ENCODE peak calls at places on chromosomes 13 and 19, in nine cellular contexts. S, Z, K, X, Q, L, R, T and J are unnamed samples.
A peak's percentile ranks its signal among the peaks of the same experiment; 100 is the strongest.

GRCh38 chr19:51572908-51573307 is 1.8 kb downstream of the ZNF175 start:
- DNase-seq in K (no peak), S (peak; percentile 92), X (no peak), L (no peak), R (no peak), Q (no peak), T (peak; percentile 96), Z (no peak), J (peak; percentile 81)

GRCh38 chr19:1968279-1969175 is 27.6 kb downstream of the CSNK1G2 start:
- DNase-seq in T (no peak), S (no peak), Q (no peak), L (no peak), R (no peak), K (no peak), Z (no peak), X (no peak), J (no peak)

GRCh38 chr13:66560189-66560588 is 669.9 kb downstream of the PCDH9 start:
- DNase-seq in L (no peak), T (no peak), K (no peak), R (no peak), Z (peak; percentile 53), S (no peak), Q (no peak), X (no peak), J (no peak)

GRCh38 chr13:79483302-79483701 is 2.3 kb downstream of the NDFIP2 start:
- DNase-seq in R (no peak), S (peak; percentile 10), X (no peak), T (peak; percentile 61), K (no peak), Z (no peak), L (no peak), Q (no peak), J (no peak)

GRCh38 chr19:10499550-10500246 is 3.5 kb downstream of the KEAP1 start:
- DNase-seq in S (no peak), L (no peak), T (no peak), X (no peak), K (no peak), Z (no peak), R (no peak), Q (no peak), J (no peak)

GRCh38 chr19:30117636-30118145 is 175.7 kb downstream of the URI1 start:
- DNase-seq in R (no peak), X (no peak), S (no peak), L (peak; percentile 56), Z (no peak), K (no peak), T (no peak), Q (no peak), J (no peak)

GRCh38 chr13:66313408-66313807 is 916.7 kb downstream of the PCDH9 start:
- DNase-seq in T (no peak), L (no peak), Z (no peak), X (no peak), K (no peak), S (no peak), Q (no peak), R (no peak), J (no peak)

GRCh38 chr13:107969551-107969950 is 245.8 kb downstream of the LIG4 start:
- DNase-seq in Q (no peak), R (no peak), K (no peak), S (no peak), L (no peak), T (no peak), X (no peak), Z (no peak), J (no peak)

GRCh38 chr19:38042132-38042531 is 135.1 kb downstream of the SIPA1L3 start:
- DNase-seq in Z (no peak), S (no peak), L (no peak), R (no peak), T (no peak), X (no peak), Q (no peak), K (no peak), J (no peak)

GRCh38 chr13:97261254-97262015 is 39.3 kb downstream of the MBNL2 start:
- DNase-seq in S (no peak), Z (no peak), R (no peak), X (peak; percentile 75), Q (peak; percentile 39), T (no peak), K (no peak), L (no peak), J (no peak)

GRCh38 chr13:39895254-39895653 is 239.8 kb downstream of the COG6 start:
- DNase-seq in Q (no peak), X (no peak), T (no peak), K (no peak), L (no peak), R (no peak), S (no peak), Z (no peak), J (no peak)

GRCh38 chr19:30350995-30351394 is 21.2 kb upstream of the ZNF536 start:
- DNase-seq in S (no peak), T (no peak), K (no peak), L (no peak), Q (no peak), Z (no peak), R (peak; percentile 37), X (no peak), J (no peak)

GRCh38 chr19:7738023-7738422 is 6.1 kb upstream of the CLEC4G start:
- DNase-seq in X (no peak), K (no peak), S (no peak), R (no peak), T (no peak), Z (no peak), Q (no peak), L (no peak), J (no peak)

GRCh38 chr13:113914333-113915011 is 50.6 kb upstream of the GAS6 start:
- DNase-seq in L (no peak), S (no peak), X (no peak), K (peak; percentile 8), Q (no peak), T (no peak), R (no peak), Z (no peak), J (no peak)

GRCh38 chr13:110309661-110310524 is 2.8 kb downstream of the COL4A2 start:
- DNase-seq in K (no peak), X (no peak), L (no peak), R (no peak), Z (no peak), Q (no peak), S (no peak), T (no peak), J (no peak)

GRCh38 chr13:52809310-52809769 is 39.1 kb downstream of the PCDH8 start:
- DNase-seq in S (peak; percentile 85), R (peak; percentile 83), X (peak; percentile 65), T (peak; percentile 83), K (peak; percentile 43), L (no peak), Z (no peak), Q (peak; percentile 43), J (peak; percentile 93)

GRCh38 chr13:113564331-113565023 is 20.1 kb upstream of the TFDP1 start:
- DNase-seq in K (no peak), S (no peak), T (no peak), Q (no peak), Z (no peak), L (peak; percentile 48), X (peak; percentile 37), R (no peak), J (no peak)

GRCh38 chr13:109400192-109400591 is 386.2 kb downstream of the IRS2 start:
- DNase-seq in L (no peak), K (no peak), S (no peak), Q (peak; percentile 34), T (no peak), Z (no peak), R (no peak), X (no peak), J (no peak)

GRCh38 chr13:101289764-101290163 is 126.5 kb downstream of the NALCN start:
- DNase-seq in Z (no peak), L (no peak), Q (no peak), K (no peak), T (peak; percentile 52), R (peak; percentile 83), S (peak; percentile 66), X (no peak), J (peak; percentile 51)

GRCh38 chr13:72986197-72986596 is 72.6 kb upstream of the KLF5 start:
- DNase-seq in K (no peak), R (no peak), S (no peak), Q (no peak), T (no peak), X (no peak), L (no peak), Z (no peak), J (no peak)

GRCh38 chr13:101838305-101838835 is 385.9 kb downstream of the ITGBL1 start:
- DNase-seq in T (peak; percentile 8), Q (no peak), K (no peak), S (peak; percentile 11), X (no peak), Z (peak; percentile 38), L (no peak), R (peak; percentile 18), J (no peak)

GRCh38 chr13:23074054-23074805 is 106.5 kb upstream of the SGCG start:
- DNase-seq in Z (no peak), S (no peak), X (no peak), Q (no peak), R (no peak), K (no peak), L (no peak), T (no peak), J (no peak)

GRCh38 chr19:7873304-7874079 is 698 bp downstream of the PRR36 start:
- DNase-seq in S (no peak), K (no peak), L (no peak), R (no peak), Z (no peak), T (no peak), X (no peak), Q (no peak), J (no peak)

GRCh38 chr13:74966814-74967213 is 515.2 kb downstream of the TBC1D4 start:
- DNase-seq in K (no peak), L (no peak), Q (no peak), S (no peak), T (peak; percentile 6), Z (peak; percentile 17), R (peak; percentile 72), X (no peak), J (peak; percentile 47)

GRCh38 chr19:16520986-16521624 is 21.1 kb downstream of the CHERP start:
- DNase-seq in X (no peak), L (no peak), Z (no peak), R (no peak), S (no peak), T (no peak), Q (no peak), K (no peak), J (no peak)